ENCODE peak calls at places on chromosomes 13 and 19, in six cellular contexts. C is HS-27A, K is NCI-H1105 treated with DMSO at 0.1 percent for 48 hours, P is GM04503, V is IMR-90, Z is D341Med. Y is an unnamed sample.

GRCh38 chr19:34523408-34523807 is 41.9 kb downstream of the WTIP start:
- DNase-seq in C (no peak), V (no peak), P (no peak), K (no peak), Z (no peak), Y (no peak)

GRCh38 chr13:91308299-91308698 is 39.2 kb upstream of the MIR17HG start:
- DNase-seq in Z (no peak), C (no peak), K (no peak), P (no peak), V (no peak), Y (no peak)

GRCh38 chr13:49436890-49437289 is 7.0 kb downstream of the CAB39L start:
- DNase-seq in P (peak), V (peak), C (no peak), Z (no peak), K (peak), Y (no peak)

GRCh38 chr19:28242317-28242927 is 970.5 kb downstream of the UQCRFS1 start:
- DNase-seq in C (no peak), Z (no peak), P (no peak), V (no peak), K (peak), Y (peak)

GRCh38 chr19:45455707-45456499 is 11.9 kb upstream of the FOSB start:
- DNase-seq in P (peak), K (peak), V (peak), C (peak), Z (no peak), Y (peak)

GRCh38 chr19:7637374-7638256 is 705 bp downstream of the STXBP2 start:
- DNase-seq in Z (no peak), C (no peak), K (no peak), P (no peak), V (no peak), Y (no peak)

GRCh38 chr19:14408641-14409120 is 10.5 kb downstream of the DDX39A start:
- DNase-seq in Z (no peak), C (no peak), P (no peak), V (no peak), K (no peak), Y (no peak)

GRCh38 chr13:99356216-99357089 is 49.3 kb upstream of the GPR183 start:
- DNase-seq in C (no peak), V (peak), P (peak), Z (no peak), K (no peak), Y (no peak)

GRCh38 chr19:310141-310651 is 19.0 kb upstream of the PLPP2 start:
- DNase-seq in C (no peak), P (no peak), K (no peak), Z (peak), V (no peak), Y (no peak)

GRCh38 chr19:44752123-44752815 is 3.8 kb downstream of the BCL3 start:
- DNase-seq in C (no peak), V (no peak), P (no peak), Z (no peak), K (no peak), Y (no peak)

GRCh38 chr13:52446265-52446664 is 4.2 kb downstream of the VPS36 start:
- DNase-seq in K (no peak), P (no peak), C (no peak), Z (no peak), V (no peak), Y (no peak)

GRCh38 chr19:31110331-31110730 is 238.9 kb downstream of the TSHZ3 start:
- DNase-seq in P (no peak), Z (no peak), K (no peak), C (no peak), V (peak), Y (peak)

GRCh38 chr19:14758816-14759215 is 19.5 kb downstream of the ADGRE2 start:
- DNase-seq in Z (no peak), C (no peak), V (no peak), K (peak), P (no peak), Y (no peak)

GRCh38 chr19:35471946-35472345 is 18.3 kb downstream of the KRTDAP start:
- DNase-seq in Z (no peak), C (no peak), P (no peak), K (no peak), V (no peak), Y (no peak)

GRCh38 chr13:113149711-113150544 is 8.5 kb upstream of the PROZ start:
- DNase-seq in C (no peak), Z (peak), V (no peak), K (no peak), P (no peak), Y (no peak)

GRCh38 chr19:18941628-18942354 is 774 bp upstream of the HOMER3 start:
- DNase-seq in P (no peak), K (no peak), V (no peak), C (no peak), Z (no peak), Y (no peak)

GRCh38 chr19:39907213-39907612 is 27.2 kb downstream of the FCGBP start:
- DNase-seq in C (no peak), P (no peak), Z (no peak), V (no peak), K (no peak), Y (no peak)

GRCh38 chr13:29924951-29925350 is 74.5 kb upstream of the UBL3 start:
- DNase-seq in P (no peak), Z (no peak), K (no peak), V (no peak), C (no peak), Y (no peak)

GRCh38 chr13:82879921-82880320 is 1002.4 kb downstream of the SLITRK1 start:
- DNase-seq in C (no peak), Z (no peak), K (no peak), V (no peak), P (no peak), Y (no peak)

GRCh38 chr19:32146664-32147063 is 198.7 kb upstream of the ZNF507 start:
- DNase-seq in V (no peak), P (no peak), K (no peak), Z (no peak), C (no peak), Y (no peak)

GRCh38 chr19:17496337-17496997 is 15.0 kb upstream of the PGLS start:
- DNase-seq in K (peak), V (peak), P (no peak), C (no peak), Z (peak), Y (peak)

GRCh38 chr13:31207630-31208549 is 8.1 kb downstream of the B3GLCT start:
- DNase-seq in V (peak), K (peak), Z (no peak), P (no peak), C (no peak), Y (peak)

GRCh38 chr13:48009298-48009697 is 8.2 kb upstream of the SUCLA2 start:
- DNase-seq in K (no peak), Z (no peak), V (peak), P (peak), C (no peak), Y (no peak)

GRCh38 chr19:53101518-53101917 is 1.7 kb downstream of the ZNF160 start:
- DNase-seq in C (no peak), V (peak), Z (no peak), K (no peak), P (no peak), Y (peak)

GRCh38 chr13:78393286-78393685 is 210.1 kb downstream of the POU4F1 start:
- DNase-seq in V (no peak), Z (no peak), K (no peak), P (no peak), C (no peak), Y (no peak)

GRCh38 chr19:41327499-41328156 is 17.7 kb downstream of the CCDC97 start:
- DNase-seq in C (no peak), P (no peak), Z (no peak), V (peak), K (peak), Y (no peak)

GRCh38 chr13:31627097-31627496 is 112.2 kb upstream of the RXFP2 start:
- DNase-seq in Z (no peak), C (no peak), P (no peak), V (peak), K (no peak), Y (no peak)

Y was measured in WERI-Rb-1.